ENCODE peak calls at places on chromosomes 4 and X, in ten cellular contexts. One of them, this sample, is unnamed.

GRCh38 chr4:17719106-17719505 is 62.3 kb downstream of the FAM184B start:
- DNase-seq in endothelial cell of umbilical vein: no peak
- DNase-seq in prostate gland: no peak
- DNase-seq in adrenal gland: no peak
- DNase-seq in A549: no peak
- DNase-seq in GM12892: no peak
- DNase-seq in HepG2: no peak
- DNase-seq in IMR-90: no peak
- DNase-seq in breast epithelium: no peak
- DNase-seq in body of pancreas: no peak
- DNase-seq in this sample: peak

GRCh38 chrX:41912922-41913321 is 10.4 kb downstream of the CASK start:
- DNase-seq in prostate gland: no peak
- DNase-seq in adrenal gland: no peak
- DNase-seq in HepG2: no peak
- DNase-seq in GM12892: no peak
- DNase-seq in IMR-90: peak
- DNase-seq in breast epithelium: no peak
- DNase-seq in body of pancreas: no peak
- DNase-seq in A549: no peak
- DNase-seq in endothelial cell of umbilical vein: no peak
- DNase-seq in this sample: no peak

GRCh38 chrX:40485427-40485826 is 95.3 kb upstream of the ATP6AP2 start:
- DNase-seq in A549: no peak
- DNase-seq in prostate gland: no peak
- DNase-seq in GM12892: no peak
- DNase-seq in adrenal gland: no peak
- DNase-seq in body of pancreas: no peak
- DNase-seq in HepG2: no peak
- DNase-seq in breast epithelium: no peak
- DNase-seq in IMR-90: no peak
- DNase-seq in endothelial cell of umbilical vein: no peak
- DNase-seq in this sample: no peak

GRCh38 chrX:65985922-65986588 is 53.8 kb downstream of the VSIG4 start:
- DNase-seq in prostate gland: peak
- DNase-seq in breast epithelium: no peak
- DNase-seq in IMR-90: peak
- DNase-seq in body of pancreas: peak
- DNase-seq in HepG2: peak
- DNase-seq in GM12892: no peak
- DNase-seq in adrenal gland: peak
- DNase-seq in endothelial cell of umbilical vein: peak
- DNase-seq in A549: peak
- DNase-seq in this sample: peak

GRCh38 chr4:187558391-187558790 is 437.2 kb upstream of the ZFP42 start:
- DNase-seq in IMR-90: peak
- DNase-seq in GM12892: no peak
- DNase-seq in endothelial cell of umbilical vein: no peak
- DNase-seq in breast epithelium: no peak
- DNase-seq in body of pancreas: no peak
- DNase-seq in HepG2: no peak
- DNase-seq in adrenal gland: no peak
- DNase-seq in prostate gland: no peak
- DNase-seq in A549: no peak
- DNase-seq in this sample: no peak

GRCh38 chrX:25015486-25016360 is at the start of gene ARX:
- DNase-seq in breast epithelium: no peak
- DNase-seq in prostate gland: no peak
- DNase-seq in A549: peak
- DNase-seq in HepG2: peak
- DNase-seq in GM12892: peak
- DNase-seq in body of pancreas: peak
- DNase-seq in adrenal gland: peak
- DNase-seq in endothelial cell of umbilical vein: peak
- DNase-seq in IMR-90: peak
- DNase-seq in this sample: peak

GRCh38 chr4:184163813-184164212 is 53.9 kb downstream of the ENPP6 start:
- DNase-seq in HepG2: peak
- DNase-seq in IMR-90: peak
- DNase-seq in A549: peak
- DNase-seq in prostate gland: peak
- DNase-seq in GM12892: no peak
- DNase-seq in body of pancreas: peak
- DNase-seq in adrenal gland: peak
- DNase-seq in endothelial cell of umbilical vein: peak
- DNase-seq in breast epithelium: no peak
- DNase-seq in this sample: peak

GRCh38 chr4:185682236-185682635 is 129.8 kb downstream of the SORBS2 start:
- DNase-seq in breast epithelium: no peak
- DNase-seq in IMR-90: peak
- DNase-seq in HepG2: no peak
- DNase-seq in endothelial cell of umbilical vein: peak
- DNase-seq in body of pancreas: no peak
- DNase-seq in prostate gland: no peak
- DNase-seq in A549: peak
- DNase-seq in adrenal gland: no peak
- DNase-seq in GM12892: no peak
- DNase-seq in this sample: no peak

GRCh38 chr4:6907658-6908191 is 1.9 kb upstream of the TBC1D14 start:
- DNase-seq in endothelial cell of umbilical vein: peak
- DNase-seq in body of pancreas: peak
- DNase-seq in breast epithelium: no peak
- DNase-seq in IMR-90: no peak
- DNase-seq in prostate gland: peak
- DNase-seq in adrenal gland: no peak
- DNase-seq in GM12892: no peak
- DNase-seq in A549: peak
- DNase-seq in HepG2: no peak
- DNase-seq in this sample: no peak

GRCh38 chr4:6910340-6910959 is 824 bp downstream of the TBC1D14 start:
- DNase-seq in breast epithelium: no peak
- DNase-seq in GM12892: no peak
- DNase-seq in HepG2: no peak
- DNase-seq in body of pancreas: no peak
- DNase-seq in prostate gland: no peak
- DNase-seq in endothelial cell of umbilical vein: no peak
- DNase-seq in adrenal gland: peak
- DNase-seq in A549: peak
- DNase-seq in IMR-90: no peak
- DNase-seq in this sample: peak

GRCh38 chr4:6908397-6909112 is 1.1 kb upstream of the TBC1D14 start:
- DNase-seq in IMR-90: peak
- DNase-seq in prostate gland: no peak
- DNase-seq in endothelial cell of umbilical vein: peak
- DNase-seq in GM12892: no peak
- DNase-seq in A549: no peak
- DNase-seq in breast epithelium: no peak
- DNase-seq in adrenal gland: peak
- DNase-seq in HepG2: no peak
- DNase-seq in body of pancreas: no peak
- DNase-seq in this sample: no peak

GRCh38 chr4:6909970-6910339 is 329 bp downstream of the TBC1D14 start:
- DNase-seq in adrenal gland: peak
- DNase-seq in A549: peak
- DNase-seq in endothelial cell of umbilical vein: no peak
- DNase-seq in HepG2: no peak
- DNase-seq in IMR-90: no peak
- DNase-seq in GM12892: peak
- DNase-seq in breast epithelium: no peak
- DNase-seq in body of pancreas: peak
- DNase-seq in prostate gland: no peak
- DNase-seq in this sample: peak

DNA sequence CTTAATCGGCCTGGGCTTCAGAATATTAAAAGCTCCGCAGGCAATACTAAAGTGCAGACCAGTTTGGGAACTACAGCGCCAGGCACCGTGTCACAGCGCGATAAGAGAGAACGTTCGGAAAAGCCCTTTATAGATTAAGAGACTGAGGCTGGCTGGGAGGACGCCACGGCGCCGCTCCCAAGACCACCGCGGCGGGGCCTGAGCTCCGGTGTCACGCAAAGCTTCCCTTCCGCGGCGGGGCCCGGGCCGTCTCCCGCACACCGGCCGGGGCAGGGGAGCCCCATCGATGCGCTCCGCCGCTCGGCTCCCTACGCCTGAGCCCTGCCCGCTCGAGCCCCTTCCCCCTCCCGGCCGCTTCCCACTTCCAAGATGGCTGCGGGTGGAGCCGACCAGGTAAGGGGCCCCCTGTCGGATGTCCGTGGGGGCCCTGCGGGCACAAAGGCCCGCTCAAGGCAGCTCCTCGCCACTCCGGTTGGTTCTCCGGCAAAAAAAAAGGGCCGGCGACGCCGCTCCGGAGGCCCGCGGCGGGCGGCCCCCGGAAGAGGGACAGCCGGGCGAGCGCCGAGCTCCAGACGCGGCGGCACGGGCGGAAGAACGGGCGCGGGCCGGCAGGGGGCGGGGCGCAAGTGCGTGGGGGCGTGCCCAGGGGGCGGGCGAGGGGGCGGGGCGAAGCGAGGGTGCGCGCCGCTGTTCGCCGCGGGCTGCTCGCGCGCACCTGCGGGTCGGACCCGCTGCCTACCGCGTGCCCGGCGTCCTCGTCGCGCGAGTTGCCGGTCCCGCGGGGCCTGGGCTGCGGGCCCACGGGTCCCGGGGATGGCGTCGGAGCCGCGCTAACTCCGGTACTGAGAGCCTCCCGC is at the start of gene TBC1D14:
- DNase-seq in body of pancreas: peak
- DNase-seq in endothelial cell of umbilical vein: peak
- DNase-seq in prostate gland: peak
- DNase-seq in GM12892: peak
- DNase-seq in IMR-90: peak
- DNase-seq in A549: peak
- DNase-seq in breast epithelium: peak
- DNase-seq in adrenal gland: peak
- DNase-seq in HepG2: peak
- DNase-seq in this sample: peak
- TF ChIP-seq POLR2A in body of pancreas: peak
- TF ChIP-seq POLR2A in endothelial cell of umbilical vein: peak
- TF ChIP-seq POLR2A in prostate gland: peak
- TF ChIP-seq POLR2A in GM12892: peak
- TF ChIP-seq POLR2A in IMR-90: peak
- TF ChIP-seq POLR2A in A549: peak
- TF ChIP-seq POLR2A in breast epithelium: no peak
- TF ChIP-seq POLR2A in adrenal gland: peak
- TF ChIP-seq POLR2A in HepG2: peak
- TF ChIP-seq POLR2A in this sample: peak

GRCh38 chr4:122701965-122702364 is 30.5 kb upstream of the BBS12 start:
- DNase-seq in IMR-90: no peak
- DNase-seq in body of pancreas: no peak
- DNase-seq in prostate gland: no peak
- DNase-seq in HepG2: no peak
- DNase-seq in breast epithelium: no peak
- DNase-seq in A549: no peak
- DNase-seq in GM12892: no peak
- DNase-seq in endothelial cell of umbilical vein: no peak
- DNase-seq in adrenal gland: no peak
- DNase-seq in this sample: no peak

GRCh38 chr4:122702939-122703338 is 29.6 kb upstream of the BBS12 start:
- DNase-seq in breast epithelium: no peak
- DNase-seq in body of pancreas: peak
- DNase-seq in endothelial cell of umbilical vein: no peak
- DNase-seq in A549: no peak
- DNase-seq in IMR-90: no peak
- DNase-seq in HepG2: no peak
- DNase-seq in adrenal gland: no peak
- DNase-seq in prostate gland: peak
- DNase-seq in GM12892: no peak
- DNase-seq in this sample: no peak

GRCh38 chr4:122701061-122701460 is 31.4 kb upstream of the BBS12 start:
- DNase-seq in GM12892: no peak
- DNase-seq in body of pancreas: no peak
- DNase-seq in endothelial cell of umbilical vein: no peak
- DNase-seq in adrenal gland: no peak
- DNase-seq in HepG2: no peak
- DNase-seq in A549: no peak
- DNase-seq in prostate gland: no peak
- DNase-seq in IMR-90: no peak
- DNase-seq in breast epithelium: no peak
- DNase-seq in this sample: no peak

GRCh38 chr4:122703868-122704267 is 28.6 kb upstream of the BBS12 start:
- DNase-seq in GM12892: no peak
- DNase-seq in endothelial cell of umbilical vein: no peak
- DNase-seq in A549: no peak
- DNase-seq in body of pancreas: no peak
- DNase-seq in breast epithelium: no peak
- DNase-seq in IMR-90: no peak
- DNase-seq in prostate gland: no peak
- DNase-seq in HepG2: no peak
- DNase-seq in adrenal gland: no peak
- DNase-seq in this sample: no peak

GRCh38 chr4:122700178-122700725 is 32.3 kb upstream of the BBS12 start:
- DNase-seq in HepG2: peak
- DNase-seq in GM12892: no peak
- DNase-seq in IMR-90: peak
- DNase-seq in A549: no peak
- DNase-seq in prostate gland: peak
- DNase-seq in breast epithelium: peak
- DNase-seq in body of pancreas: peak
- DNase-seq in adrenal gland: peak
- DNase-seq in endothelial cell of umbilical vein: no peak
- DNase-seq in this sample: no peak
- TF ChIP-seq POLR2A in HepG2: no peak
- TF ChIP-seq POLR2A in GM12892: no peak
- TF ChIP-seq POLR2A in IMR-90: no peak
- TF ChIP-seq POLR2A in A549: no peak
- TF ChIP-seq POLR2A in prostate gland: no peak
- TF ChIP-seq POLR2A in breast epithelium: no peak
- TF ChIP-seq POLR2A in body of pancreas: peak
- TF ChIP-seq POLR2A in adrenal gland: peak
- TF ChIP-seq POLR2A in endothelial cell of umbilical vein: no peak
- TF ChIP-seq POLR2A in this sample: no peak

DNA sequence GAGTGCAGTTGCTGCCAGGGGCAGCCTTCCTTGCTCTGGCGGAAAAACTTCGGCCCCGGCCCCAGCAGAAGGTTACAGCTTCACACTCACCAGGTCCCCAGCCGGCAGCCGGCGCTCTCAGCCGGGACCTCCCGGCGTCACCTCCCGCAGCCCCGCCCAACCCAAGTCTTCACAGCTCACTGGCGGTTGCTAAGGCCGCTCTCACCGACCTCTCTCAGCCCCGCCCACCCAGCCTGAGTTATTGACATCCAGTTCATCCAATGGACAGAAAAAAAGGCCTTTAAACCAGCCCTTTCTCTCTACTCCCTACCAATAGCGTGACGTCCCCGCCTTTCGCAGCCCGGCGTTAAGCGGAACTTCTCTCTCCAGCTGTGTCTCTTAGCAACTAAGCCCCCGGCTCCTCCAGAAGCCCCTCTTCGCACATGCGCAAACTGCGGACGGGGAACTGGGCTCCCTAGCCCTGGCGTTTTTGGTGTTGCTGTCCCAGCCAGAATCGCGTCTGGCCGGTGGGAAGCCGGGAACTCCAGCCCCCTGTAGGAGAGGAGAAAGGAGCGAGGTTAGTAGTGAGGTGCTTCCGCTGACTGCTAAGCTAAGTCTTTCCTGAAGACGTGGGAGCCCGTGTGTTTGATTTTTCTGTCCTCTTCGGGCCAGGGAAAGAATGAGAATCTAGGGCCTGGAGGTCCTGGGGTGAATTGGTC is at the start of gene BBS12:
- DNase-seq in A549: peak
- DNase-seq in prostate gland: peak
- DNase-seq in body of pancreas: peak
- DNase-seq in adrenal gland: peak
- DNase-seq in IMR-90: peak
- DNase-seq in HepG2: peak
- DNase-seq in endothelial cell of umbilical vein: peak
- DNase-seq in GM12892: peak
- DNase-seq in breast epithelium: peak
- DNase-seq in this sample: peak
- TF ChIP-seq POLR2A in A549: peak
- TF ChIP-seq POLR2A in prostate gland: no peak
- TF ChIP-seq POLR2A in body of pancreas: peak
- TF ChIP-seq POLR2A in adrenal gland: peak
- TF ChIP-seq POLR2A in IMR-90: peak
- TF ChIP-seq POLR2A in HepG2: no peak
- TF ChIP-seq POLR2A in endothelial cell of umbilical vein: no peak
- TF ChIP-seq POLR2A in GM12892: no peak
- TF ChIP-seq POLR2A in breast epithelium: no peak
- TF ChIP-seq POLR2A in this sample: no peak

DNA sequence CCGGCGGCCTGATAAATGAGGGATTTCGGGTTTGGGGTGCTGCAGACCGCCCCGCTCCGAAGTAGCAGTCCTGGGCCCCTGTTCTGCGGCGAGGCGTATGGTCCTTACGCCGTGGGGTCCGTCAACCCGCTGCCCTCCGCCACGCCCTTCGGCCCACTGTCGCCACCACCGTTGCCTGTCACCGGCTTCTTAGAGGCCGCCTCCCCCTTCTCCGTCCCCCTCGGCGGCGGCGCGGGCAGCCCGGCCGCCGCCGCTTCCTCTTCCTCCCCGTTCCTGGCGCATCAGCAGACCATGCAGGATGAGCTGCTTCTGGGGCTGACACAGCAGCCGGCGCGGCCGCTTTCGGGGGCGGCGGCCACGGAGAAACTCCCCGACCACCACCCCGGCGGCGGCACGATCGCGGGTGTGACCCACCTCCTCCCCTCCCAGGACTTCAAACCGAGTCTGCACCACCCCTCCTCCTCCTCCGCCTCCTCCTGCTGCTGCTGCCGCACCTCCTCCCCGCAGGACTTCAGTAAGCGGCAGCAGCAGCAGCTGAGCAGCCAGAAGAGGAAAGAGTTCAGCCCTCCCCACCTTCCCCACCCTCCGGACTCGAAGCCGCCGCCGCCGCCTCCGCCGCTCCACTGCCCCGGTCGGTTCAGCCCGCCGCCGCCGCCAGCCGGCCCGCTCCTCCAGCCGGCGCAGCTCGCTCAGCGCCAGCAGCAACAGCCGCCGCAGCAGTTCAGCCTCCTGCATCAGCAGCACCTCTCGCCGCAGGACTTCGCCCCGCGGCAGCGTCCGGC is 569 bp downstream of the CPEB2 start:
- DNase-seq in body of pancreas: peak
- DNase-seq in endothelial cell of umbilical vein: peak
- DNase-seq in breast epithelium: peak
- DNase-seq in adrenal gland: peak
- DNase-seq in A549: peak
- DNase-seq in GM12892: peak
- DNase-seq in IMR-90: peak
- DNase-seq in prostate gland: peak
- DNase-seq in HepG2: peak
- DNase-seq in this sample: peak
- TF ChIP-seq POLR2A in body of pancreas: peak
- TF ChIP-seq POLR2A in endothelial cell of umbilical vein: no peak
- TF ChIP-seq POLR2A in breast epithelium: no peak
- TF ChIP-seq POLR2A in adrenal gland: peak
- TF ChIP-seq POLR2A in A549: peak
- TF ChIP-seq POLR2A in GM12892: peak
- TF ChIP-seq POLR2A in IMR-90: peak
- TF ChIP-seq POLR2A in prostate gland: peak
- TF ChIP-seq POLR2A in HepG2: no peak
- TF ChIP-seq POLR2A in this sample: peak

This sample was measured in NB4.